ENCODE peak calls at places on chromosomes 16 and 17, in five cellular contexts. O, E, S, R and V are unnamed samples.

GRCh38 chr17:20852541-20853370 is 190.1 kb downstream of the USP22 start:
- DNase-seq in R (no peak), S (no peak), E (no peak), O (peak), V (no peak)

GRCh38 chr16:74563828-74564263 is 43.1 kb downstream of the GLG1 start:
- DNase-seq in S (no peak), E (no peak), O (peak), R (peak), V (no peak)

GRCh38 chr17:74842599-74843351 is 16.9 kb downstream of the GRIN2C start:
- DNase-seq in S (no peak), E (peak), O (peak), R (peak), V (peak)

GRCh38 chr16:11121083-11121482 is 134.9 kb downstream of the SOCS1 start:
- DNase-seq in O (no peak), R (no peak), S (no peak), E (no peak), V (no peak)

GRCh38 chr17:62801553-62801952 is 6.6 kb downstream of the MARCHF10 start:
- DNase-seq in S (no peak), R (no peak), E (no peak), O (no peak), V (no peak)

GRCh38 chr16:27748868-27749546 is 199.1 kb downstream of the KATNIP start:
- DNase-seq in E (peak), S (no peak), R (no peak), O (peak), V (no peak)

GRCh38 chr17:65523853-65524664 is 37.4 kb downstream of the AXIN2 start:
- DNase-seq in E (no peak), R (no peak), S (no peak), O (peak), V (no peak)

GRCh38 chr16:49940464-49941224 is 84.4 kb upstream of the CNEP1R1 start:
- DNase-seq in S (no peak), O (no peak), E (no peak), R (no peak), V (no peak)

GRCh38 chr16:84044108-84044488 is 1.5 kb upstream of the SLC38A8 start:
- DNase-seq in E (peak), S (no peak), R (no peak), O (peak), V (no peak)

GRCh38 chr16:13262270-13263090 is 361.1 kb downstream of the SHISA9 start:
- DNase-seq in O (no peak), E (no peak), R (no peak), S (no peak), V (no peak)

GRCh38 chr16:65480276-65480675 is 358.4 kb upstream of the CDH11 start:
- DNase-seq in S (no peak), R (no peak), E (no peak), O (no peak), V (no peak)

GRCh38 chr17:47949951-47950350 is 7.7 kb downstream of the PRR15L start:
- DNase-seq in O (no peak), R (peak), S (no peak), E (no peak), V (no peak)

GRCh38 chr16:24062270-24062817 is 193.8 kb upstream of the CACNG3 start:
- DNase-seq in S (no peak), R (no peak), O (no peak), E (no peak), V (no peak)

GRCh38 chr17:70929226-70929625 is 759.9 kb downstream of the KCNJ2 start:
- DNase-seq in O (no peak), S (no peak), E (no peak), R (no peak), V (no peak)

GRCh38 chr17:8698142-8699050 is 46.2 kb downstream of the CCDC42 start:
- DNase-seq in R (no peak), E (no peak), O (peak), S (no peak), V (no peak)

GRCh38 chr16:522320-523096 is 5.0 kb upstream of the CAPN15 start:
- DNase-seq in S (no peak), O (no peak), E (no peak), R (no peak), V (no peak)

GRCh38 chr16:52521570-52521969 is 25.4 kb downstream of the TOX3 start:
- DNase-seq in E (no peak), S (no peak), O (no peak), R (no peak), V (no peak)

GRCh38 chr17:7238418-7239090 is 703 bp downstream of the PHF23 start:
- DNase-seq in E (peak), O (no peak), S (no peak), R (no peak), V (peak)

GRCh38 chr16:28130099-28131088 is 66.9 kb upstream of the GSG1L start:
- DNase-seq in S (no peak), E (no peak), O (peak), R (no peak), V (no peak)

GRCh38 chr16:64363039-64363438 is 758.8 kb downstream of the CDH11 start:
- DNase-seq in S (no peak), O (no peak), E (no peak), R (no peak), V (no peak)

GRCh38 chr17:47225436-47225858 is 16.3 kb downstream of the MYL4 start:
- DNase-seq in R (peak), S (no peak), E (no peak), O (peak), V (no peak)

GRCh38 chr16:6081320-6081976 is 983.9 kb upstream of the EEF2KMT start:
- DNase-seq in E (peak), R (no peak), S (no peak), O (no peak), V (no peak)

GRCh38 chr16:28884045-28884444 is 5.8 kb downstream of the ATP2A1 start:
- DNase-seq in O (no peak), S (no peak), R (no peak), E (no peak), V (no peak)

GRCh38 chr16:31420037-31420436 is 8.1 kb downstream of the COX6A2 start:
- DNase-seq in O (no peak), S (no peak), R (no peak), E (no peak), V (no peak)

GRCh38 chr16:85988723-85989313 is 89.9 kb downstream of the IRF8 start:
- DNase-seq in R (no peak), O (no peak), E (no peak), S (peak), V (no peak)

GRCh38 chr16:81175325-81175891 is 63.1 kb upstream of the BCO1 start:
- DNase-seq in O (peak), S (no peak), E (peak), R (no peak), V (no peak)

GRCh38 chr17:48054238-48055185 is 6.4 kb downstream of the NFE2L1 start:
- DNase-seq in E (no peak), S (no peak), R (peak), O (peak), V (no peak)

GRCh38 chr16:46768809-46769208 is 20.7 kb upstream of the MYLK3 start:
- DNase-seq in S (no peak), R (no peak), O (no peak), E (no peak), V (no peak)

GRCh38 chr16:89197633-89198416 is 2.5 kb downstream of the SLC22A31 start:
- DNase-seq in S (no peak), O (no peak), R (peak), E (no peak), V (no peak)

GRCh38 chr17:41614098-41614497 is 1.5 kb upstream of the KRT16 start:
- DNase-seq in O (no peak), R (no peak), E (no peak), S (no peak), V (no peak)

GRCh38 chr17:55172612-55173011 is 92.1 kb upstream of the HLF start:
- DNase-seq in O (no peak), R (no peak), E (no peak), S (no peak), V (no peak)

GRCh38 chr17:15261063-15261817 is 3.9 kb downstream of the PMP22 start:
- DNase-seq in S (no peak), E (peak), R (peak), O (peak), V (no peak)

GRCh38 chr16:84683691-84684591 is 15.9 kb upstream of the USP10 start:
- DNase-seq in R (no peak), E (no peak), O (no peak), S (no peak), V (no peak)

GRCh38 chr17:1627219-1627986 is 1.2 kb downstream of the SLC43A2 start:
- DNase-seq in S (peak), O (no peak), R (no peak), E (no peak), V (no peak)

GRCh38 chr16:68910051-68910450 is 66.7 kb downstream of the TANGO6 start:
- DNase-seq in R (no peak), S (no peak), E (no peak), O (no peak), V (no peak)

GRCh38 chr16:56743840-56744239 is 13.9 kb downstream of the NUP93 start:
- DNase-seq in O (peak), R (no peak), S (no peak), E (no peak), V (no peak)

GRCh38 chr17:32267690-32268205 is 2.1 kb downstream of the RHBDL3 start:
- DNase-seq in R (no peak), O (no peak), S (no peak), E (no peak), V (no peak)
- TF ChIP-seq CTCF in R (no peak), O (no peak), S (no peak), E (no peak), V (no peak)

GRCh38 chr17:79028496-79029326 is 4.7 kb downstream of the C1QTNF1 start:
- DNase-seq in R (no peak), E (no peak), S (no peak), O (no peak), V (no peak)
- TF ChIP-seq CTCF in R (no peak), E (peak), S (no peak), O (peak), V (peak)

GRCh38 chr17:76188213-76189060 is 47.4 kb upstream of the FOXJ1 start:
- DNase-seq in E (no peak), S (no peak), O (no peak), R (no peak), V (no peak)
- TF ChIP-seq CTCF in E (no peak), S (no peak), O (no peak), R (no peak), V (no peak)

DNA sequence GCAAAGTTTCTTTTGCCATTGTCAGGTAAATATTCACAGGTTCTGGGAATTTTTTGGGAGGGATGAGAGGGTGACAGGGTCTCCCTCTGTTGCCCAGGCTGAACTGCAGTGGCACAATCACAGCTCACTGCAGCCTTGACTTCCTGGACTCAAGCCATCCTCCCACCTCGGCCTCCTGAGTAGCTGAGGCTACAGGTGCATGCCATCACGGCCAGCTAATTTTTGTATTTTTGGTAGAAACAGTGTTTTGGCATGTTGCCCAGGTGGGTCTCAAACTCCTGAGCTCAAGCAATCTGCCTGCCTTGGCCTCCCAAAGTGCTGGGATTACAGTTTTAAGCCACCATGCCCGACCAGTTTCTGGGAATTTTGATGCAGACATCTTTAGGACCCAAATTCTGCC is 53.0 kb downstream of the IQCK start:
- DNase-seq in E (no peak), O (no peak), S (no peak), R (no peak), V (no peak)
- TF ChIP-seq CTCF in E (no peak), O (no peak), S (no peak), R (no peak), V (no peak)

GRCh38 chr17:58541249-58541648 is 26.8 kb upstream of the MTMR4 start:
- DNase-seq in O (no peak), S (no peak), E (no peak), R (no peak), V (no peak)
- TF ChIP-seq CTCF in O (peak), S (no peak), E (peak), R (no peak), V (peak)

GRCh38 chr17:83077411-83077810 is 2.0 kb upstream of the METRNL start:
- DNase-seq in R (peak), S (no peak), E (no peak), O (no peak), V (no peak)

GRCh38 chr17:83078378-83079339 is 750 bp upstream of the METRNL start:
- DNase-seq in S (peak), E (no peak), R (no peak), O (no peak), V (no peak)

GRCh38 chr17:83074696-83075223 is 4.6 kb upstream of the METRNL start:
- DNase-seq in R (no peak), S (no peak), E (no peak), O (no peak), V (no peak)

GRCh38 chr17:83075270-83075880 is 4.0 kb upstream of the METRNL start:
- DNase-seq in S (no peak), R (no peak), O (no peak), E (no peak), V (no peak)

DNA sequence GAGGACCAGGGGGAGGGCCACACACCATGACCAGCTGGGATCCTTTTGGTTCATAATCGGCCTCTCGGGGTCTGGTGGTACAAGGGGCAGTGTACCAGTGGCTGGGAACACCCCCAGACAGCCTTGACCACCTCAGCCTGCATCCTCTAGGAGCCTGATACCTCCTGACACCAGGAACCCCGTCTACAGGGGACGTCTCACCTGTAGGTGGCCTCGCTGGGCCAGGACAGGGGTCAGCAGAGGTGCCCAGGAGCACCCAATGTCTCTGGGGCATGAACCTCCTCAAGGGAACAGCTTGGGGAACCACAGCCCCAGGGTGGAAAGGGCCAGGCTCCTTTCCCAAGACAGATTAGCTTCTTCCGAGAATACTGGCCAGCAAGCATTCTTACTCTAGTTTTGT is 2.5 kb upstream of the METRNL start:
- DNase-seq in O (no peak), R (no peak), E (no peak), S (no peak), V (no peak)
- TF ChIP-seq CTCF in O (peak), R (peak), E (peak), S (no peak), V (peak)

DNA sequence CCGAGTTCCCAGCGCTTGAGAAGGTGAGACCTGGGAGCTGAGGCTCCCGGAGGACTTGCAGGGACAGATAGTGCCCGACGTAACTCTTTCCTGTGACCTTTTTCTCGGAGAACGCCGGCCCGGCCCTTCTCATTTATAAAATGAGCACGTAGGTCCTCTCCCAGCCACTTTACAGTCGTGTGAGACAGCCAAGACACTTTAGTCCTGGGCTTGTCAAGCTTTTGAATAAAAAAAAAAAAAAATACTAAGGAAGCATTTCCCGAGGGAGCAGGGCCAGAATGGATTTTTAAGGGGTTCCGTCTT is 241 bp downstream of the DRC3 start:
- DNase-seq in E (no peak), R (no peak), O (no peak), S (no peak), V (no peak)
- TF ChIP-seq CTCF in E (no peak), R (no peak), O (no peak), S (no peak), V (no peak)

DNA sequence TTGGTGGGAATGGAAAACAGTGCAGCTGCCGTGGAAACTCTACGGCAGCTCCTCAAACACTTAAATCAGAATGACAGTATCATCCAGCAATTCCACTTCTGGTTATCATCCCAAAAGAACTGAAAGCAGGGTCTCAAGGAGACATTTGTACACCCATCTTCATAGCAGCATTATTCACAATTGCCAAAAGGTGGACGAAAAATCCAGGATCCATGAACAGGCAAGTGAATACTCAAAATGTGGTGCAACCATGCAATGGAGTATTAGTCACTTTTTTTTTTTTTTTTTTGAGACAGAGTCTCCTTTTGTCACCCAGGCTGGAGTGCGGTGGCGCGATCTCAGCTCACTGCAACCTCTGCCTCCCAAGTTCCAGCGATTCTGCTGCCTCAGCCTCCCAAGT is 10.6 kb upstream of the AATK start:
- DNase-seq in O (no peak), R (no peak), S (no peak), E (no peak), V (no peak)
- TF ChIP-seq CTCF in O (no peak), R (no peak), S (no peak), E (no peak), V (no peak)

DNA sequence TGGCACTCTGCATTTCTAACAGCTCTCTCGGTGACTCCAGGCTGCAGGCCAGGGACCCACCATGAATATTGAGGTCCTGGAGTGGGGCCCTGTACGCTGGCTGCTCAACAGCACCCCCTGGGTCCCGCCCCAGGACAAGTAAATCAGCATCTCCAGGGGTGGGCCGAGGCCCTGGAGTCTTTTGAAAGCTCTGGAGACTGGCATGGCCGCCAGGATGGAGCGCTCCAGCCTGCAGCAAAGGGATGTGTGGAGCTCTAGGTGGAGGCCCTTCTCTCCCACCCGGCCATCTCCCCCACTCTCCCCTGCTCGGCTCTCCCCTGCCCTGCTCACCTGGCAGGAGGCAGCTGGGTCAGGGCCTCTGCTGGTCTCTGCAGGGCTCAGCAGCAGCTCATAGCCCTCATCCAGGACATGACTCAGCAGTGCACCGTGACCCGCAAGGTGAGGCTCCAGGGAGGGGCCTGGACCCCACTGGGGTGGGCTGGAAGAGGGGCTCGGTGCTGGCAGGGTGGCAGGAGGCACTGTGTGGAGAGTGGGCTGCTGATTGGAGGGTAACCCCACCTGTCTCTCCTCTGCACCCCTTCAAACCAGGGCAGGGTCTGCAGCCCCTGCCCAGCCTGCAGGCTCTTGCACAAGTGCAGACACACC is 16.6 kb downstream of the SGSH start:
- DNase-seq in E (no peak), R (no peak), S (no peak), O (no peak), V (no peak)
- TF ChIP-seq CTCF in E (no peak), R (no peak), S (no peak), O (peak), V (no peak)